ENCODE peak calls at places on chromosomes 7 and 10, in five cellular contexts. I is fibroblast of lung, Z is skeletal muscle cell, K is suprapubic skin, N is small intestine. F is an unnamed sample.

GRCh38 chr10:93859049-93859655 is 34.6 kb upstream of the SLC35G1 start:
- DNase-seq in K (no peak), Z (no peak), N (peak; percentile 42), I (peak; percentile 28), F (peak; percentile 13)

GRCh38 chr10:25797888-25798429 is 136.1 kb upstream of the MYO3A start:
- DNase-seq in I (no peak), Z (no peak), N (no peak), K (no peak), F (no peak)

GRCh38 chr10:84172435-84173356 is 905 bp upstream of the GPR15LG start:
- DNase-seq in Z (no peak), K (no peak), I (no peak), N (no peak), F (no peak)

GRCh38 chr7:28389504-28390385 is 22.6 kb upstream of the CREB5 start:
- DNase-seq in K (no peak), I (peak; percentile 89), Z (no peak), N (peak; percentile 41), F (peak; percentile 77)

GRCh38 chr7:11203688-11204087 is 230.0 kb downstream of the PHF14 start:
- DNase-seq in Z (no peak), I (peak; percentile 24), N (no peak), K (no peak), F (no peak)

GRCh38 chr7:67566101-67566500 is 569.5 kb downstream of the TYW1 start:
- DNase-seq in N (no peak), Z (no peak), K (no peak), I (no peak), F (no peak)

GRCh38 chr10:44774676-44775401 is 136.3 kb upstream of the TMEM72 start:
- DNase-seq in Z (no peak), I (peak; percentile 67), K (no peak), N (peak; percentile 38), F (no peak)

GRCh38 chr10:1425886-1426285 is 311.4 kb downstream of the ADARB2 start:
- DNase-seq in Z (no peak), N (no peak), I (no peak), K (no peak), F (no peak)

GRCh38 chr7:50632561-50633413 is 67.6 kb upstream of the DDC start:
- DNase-seq in K (no peak), Z (no peak), N (peak; percentile 69), I (peak; percentile 63), F (peak; percentile 60)

GRCh38 chr7:36119005-36119711 is 33.9 kb upstream of the EEPD1 start:
- DNase-seq in I (peak; percentile 99), Z (peak; percentile 96), K (no peak), N (peak; percentile 71), F (peak; percentile 97)

GRCh38 chr7:93055543-93056107 is 62.2 kb downstream of the SAMD9 start:
- DNase-seq in I (peak; percentile 68), Z (no peak), K (no peak), N (peak; percentile 50), F (peak; percentile 52)

GRCh38 chr7:36014961-36015360 is 138.1 kb upstream of the EEPD1 start:
- DNase-seq in Z (no peak), I (no peak), N (no peak), K (no peak), F (no peak)

GRCh38 chr7:84232653-84233052 is 38.1 kb upstream of the SEMA3A start:
- DNase-seq in K (no peak), I (peak; percentile 84), Z (peak; percentile 78), N (no peak), F (peak; percentile 78)

GRCh38 chr7:134458806-134459698 is at the start of gene AKR1B1:
- DNase-seq in N (peak; percentile 61), I (peak; percentile 92), Z (peak; percentile 62), K (peak; percentile 94), F (peak; percentile 93)

GRCh38 chr7:117113871-117114270 is 160.6 kb downstream of the ST7 start:
- DNase-seq in K (no peak), I (no peak), N (no peak), Z (no peak), F (no peak)

GRCh38 chr10:132810141-132810806 is 24.3 kb upstream of the NKX6-2 start:
- DNase-seq in N (no peak), Z (no peak), K (peak; percentile 39), I (no peak), F (no peak)

GRCh38 chr7:42858570-42858969 is 53.3 kb downstream of the C7orf25 start:
- DNase-seq in K (no peak), Z (no peak), N (no peak), I (no peak), F (no peak)

GRCh38 chr7:114851406-114852025 is 70.4 kb upstream of the MDFIC start:
- DNase-seq in N (no peak), Z (peak; percentile 24), I (peak; percentile 26), K (no peak), F (peak; percentile 54)

GRCh38 chr10:17645591-17646345 is 1.8 kb downstream of the STAM start:
- DNase-seq in K (no peak), N (peak; percentile 67), I (no peak), Z (no peak), F (no peak)

GRCh38 chr7:5526190-5527037 is 102.8 kb upstream of the TNRC18 start:
- DNase-seq in N (peak; percentile 64), I (peak; percentile 63), Z (no peak), K (no peak), F (no peak)

GRCh38 chr7:117572826-117573620 is 93.2 kb downstream of the CFTR start:
- DNase-seq in K (no peak), N (peak; percentile 93), I (no peak), Z (no peak), F (peak; percentile 42)

GRCh38 chr10:79483299-79483698 is 29.0 kb upstream of the EIF5AL1 start:
- DNase-seq in Z (no peak), I (no peak), K (no peak), N (no peak), F (peak; percentile 78)

GRCh38 chr10:83012866-83013265 is 1126.4 kb upstream of the GHITM start:
- DNase-seq in K (no peak), N (no peak), I (no peak), Z (peak; percentile 3), F (peak; percentile 4)

GRCh38 chr10:49092477-49092876 is 22.8 kb downstream of the VSTM4 start:
- DNase-seq in K (no peak), N (no peak), I (no peak), Z (no peak), F (no peak)

GRCh38 chr10:48399056-48399541 is 92.6 kb downstream of the MAPK8 start:
- DNase-seq in Z (no peak), K (no peak), I (no peak), N (no peak), F (no peak)

GRCh38 chr10:99524736-99525380 is 7.9 kb upstream of the NKX2-3 start:
- DNase-seq in N (no peak), Z (no peak), I (no peak), K (no peak), F (no peak)

GRCh38 chr10:125692932-125693847 is 10.2 kb upstream of the TEX36 start:
- DNase-seq in N (no peak), Z (no peak), I (no peak), K (no peak), F (no peak)

GRCh38 chr10:14450041-14450491 is 119.3 kb upstream of the FRMD4A start:
- DNase-seq in K (no peak), I (no peak), Z (no peak), N (no peak), F (peak; percentile 24)

GRCh38 chr10:104556831-104557230 is 84.3 kb upstream of the SORCS3 start:
- DNase-seq in Z (no peak), I (no peak), K (no peak), N (no peak), F (no peak)

GRCh38 chr7:112437038-112437437 is 13.2 kb upstream of the IFRD1 start:
- DNase-seq in Z (no peak), I (no peak), K (no peak), N (no peak), F (no peak)

GRCh38 chr10:77737608-77738007 is 100.0 kb upstream of the KCNMA1 start:
- DNase-seq in I (peak; percentile 90), K (no peak), Z (peak; percentile 97), N (no peak), F (peak; percentile 86)
- H3K4me3 ChIP-seq in I (no peak overlapping the region), K (no peak overlapping the region), Z (no peak overlapping the region), N (no peak overlapping the region), F (no peak overlapping the region)

GRCh38 chr7:130492519-130493274 is 812 bp downstream of the MEST start:
- DNase-seq in I (peak; percentile 28), N (no peak), Z (no peak), K (no peak), F (no peak)
- H3K4me3 ChIP-seq in I (peak overlapping the region; percentile 81), N (no peak overlapping the region), Z (peak overlapping the region; percentile 56), K (peak overlapping the region; percentile 53), F (peak overlapping the region; percentile 82)

GRCh38 chr10:117175901-117176534 is 21.3 kb upstream of the KCNK18 start:
- DNase-seq in I (peak; percentile 78), N (peak; percentile 65), Z (peak; percentile 12), K (peak; percentile 81), F (peak; percentile 76)
- H3K4me3 ChIP-seq in I (peak overlapping the region; percentile 39), N (no peak overlapping the region), Z (peak overlapping the region; percentile 26), K (peak overlapping the region; percentile 48), F (peak overlapping the region; percentile 45)

GRCh38 chr10:58773942-58774341 is 261.3 kb downstream of the BICC1 start:
- DNase-seq in I (no peak), Z (no peak), K (no peak), N (no peak), F (peak; percentile 56)
- H3K4me3 ChIP-seq in I (no peak overlapping the region), Z (no peak overlapping the region), K (no peak overlapping the region), N (no peak overlapping the region), F (no peak overlapping the region)

GRCh38 chr7:151934584-151934983 is 21.7 kb upstream of the GALNTL5 start:
- DNase-seq in N (peak; percentile 42), Z (no peak), I (no peak), K (no peak), F (no peak)

GRCh38 chr7:151938550-151938949 is 17.7 kb upstream of the GALNTL5 start:
- DNase-seq in N (no peak), Z (no peak), K (no peak), I (no peak), F (no peak)

GRCh38 chr7:151941009-151941408 is 15.2 kb upstream of the GALNTL5 start:
- DNase-seq in K (no peak), N (no peak), Z (no peak), I (no peak), F (no peak)

GRCh38 chr7:151940048-151940845 is 16.0 kb upstream of the GALNTL5 start:
- DNase-seq in K (no peak), N (no peak), I (peak; percentile 92), Z (peak; percentile 9), F (peak; percentile 78)

GRCh38 chr7:151936207-151936606 is 20.0 kb upstream of the GALNTL5 start:
- DNase-seq in I (no peak), K (no peak), N (peak; percentile 31), Z (no peak), F (no peak)
- H3K4me3 ChIP-seq in I (no peak overlapping the region), K (no peak overlapping the region), N (no peak overlapping the region), Z (no peak overlapping the region), F (no peak overlapping the region)

GRCh38 chr10:59885430-59886134 is 20.8 kb downstream of the CCDC6 start:
- DNase-seq in N (no peak), I (no peak), K (no peak), Z (no peak), F (no peak)
- H3K4me3 ChIP-seq in N (no peak overlapping the region), I (no peak overlapping the region), K (no peak overlapping the region), Z (no peak overlapping the region), F (no peak overlapping the region)

GRCh38 chr7:141702892-141703291 is 926 bp upstream of the DENND11 start:
- DNase-seq in I (no peak), K (no peak), N (no peak), Z (no peak), F (no peak)
- H3K4me3 ChIP-seq in I (peak overlapping the region; percentile 78), K (peak overlapping the region; percentile 93), N (no peak overlapping the region), Z (no peak overlapping the region), F (no peak overlapping the region)